ENCODE peak calls at places on chromosome 7, in ten cellular contexts. K is CD4-positive, alpha-beta memory T cell; V is right atrium auricular region; R is pancreas; Y is Karpas-422; E is astrocyte; X is iPS DF 6.9; A is left ventricle myocardium inferior; W is A673; U is GM12878. P is an unnamed sample.
A peak's percentile ranks its signal among the peaks of the same experiment; 100 is the strongest.

GRCh38 chr7:155947051-155947450 is 134.8 kb upstream of the SHH start:
- DNase-seq in K (no peak), V (no peak), R (no peak), Y (no peak), E (peak; percentile 77), X (no peak), A (no peak), W (no peak), U (no peak), P (no peak)

GRCh38 chr7:49158321-49158720 is 234.0 kb downstream of the CDC14C start:
- DNase-seq in K (no peak), V (no peak), R (no peak), Y (no peak), E (no peak), X (no peak), A (no peak), W (no peak), U (no peak), P (no peak)

GRCh38 chr7:41629711-41630111 is 73.2 kb downstream of the INHBA start:
- DNase-seq in K (no peak), V (no peak), R (no peak), Y (no peak), E (peak; percentile 44), X (no peak), A (no peak), W (no peak), U (no peak), P (no peak)

GRCh38 chr7:84207620-84208019 is 13.0 kb upstream of the SEMA3A start:
- DNase-seq in K (no peak), V (no peak), R (no peak), Y (no peak), E (no peak), X (no peak), A (no peak), W (no peak), U (no peak), P (no peak)

GRCh38 chr7:77702451-77703219 is 6.4 kb downstream of the RSBN1L start:
- DNase-seq in K (no peak), V (no peak), R (no peak), Y (no peak), E (peak; percentile 41), X (no peak), A (no peak), W (no peak), U (no peak), P (no peak)

GRCh38 chr7:73652541-73652949 is 15.1 kb upstream of the VPS37D start:
- DNase-seq in K (no peak), V (no peak), R (no peak), Y (no peak), E (no peak), X (no peak), A (no peak), W (no peak), U (no peak), P (no peak)

GRCh38 chr7:148903504-148903903 is 19.4 kb upstream of the EZH2 start:
- DNase-seq in K (no peak), V (no peak), R (no peak), Y (peak; percentile 86), E (no peak), X (no peak), A (no peak), W (no peak), U (no peak), P (no peak)

GRCh38 chr7:38411404-38411803 is 138.0 kb upstream of the TARP start:
- DNase-seq in K (no peak), V (no peak), R (no peak), Y (peak; percentile 61), E (no peak), X (peak; percentile 54), A (no peak), W (peak; percentile 51), U (no peak), P (peak; percentile 9)

GRCh38 chr7:38052786-38053185 is 125.3 kb upstream of the STARD3NL start:
- DNase-seq in K (no peak), V (no peak), R (no peak), Y (no peak), E (no peak), X (no peak), A (no peak), W (no peak), U (no peak), P (no peak)

GRCh38 chr7:29987083-29987482 is 2.5 kb downstream of the SCRN1 start:
- DNase-seq in K (no peak), V (no peak), R (no peak), Y (peak; percentile 75), E (no peak), X (no peak), A (no peak), W (no peak), U (no peak), P (peak; percentile 23)

GRCh38 chr7:151432658-151433521 is 7.1 kb downstream of the CRYGN start:
- DNase-seq in K (peak; percentile 66), V (no peak), R (no peak), Y (peak; percentile 69), E (no peak), X (no peak), A (no peak), W (no peak), U (peak; percentile 11), P (peak; percentile 33)

GRCh38 chr7:42454006-42454405 is 217.0 kb upstream of the GLI3 start:
- DNase-seq in K (no peak), V (no peak), R (no peak), Y (no peak), E (no peak), X (no peak), A (no peak), W (peak; percentile 30), U (no peak), P (no peak)

GRCh38 chr7:141640239-141640840 is 61.6 kb downstream of the DENND11 start:
- DNase-seq in K (no peak), V (no peak), R (no peak), Y (no peak), E (peak; percentile 41), X (peak; percentile 4), A (no peak), W (no peak), U (no peak), P (no peak)

GRCh38 chr7:17300012-17300411 is 1.6 kb downstream of the AHR start:
- DNase-seq in K (no peak), V (no peak), R (no peak), Y (no peak), E (no peak), X (no peak), A (no peak), W (no peak), U (no peak), P (no peak)

GRCh38 chr7:5424689-5425506 is 1.3 kb upstream of the TNRC18 start:
- DNase-seq in K (peak; percentile 12), V (peak; percentile 68), R (peak; percentile 55), Y (peak; percentile 64), E (no peak), X (no peak), A (peak; percentile 77), W (peak; percentile 82), U (no peak), P (no peak)

DNA sequence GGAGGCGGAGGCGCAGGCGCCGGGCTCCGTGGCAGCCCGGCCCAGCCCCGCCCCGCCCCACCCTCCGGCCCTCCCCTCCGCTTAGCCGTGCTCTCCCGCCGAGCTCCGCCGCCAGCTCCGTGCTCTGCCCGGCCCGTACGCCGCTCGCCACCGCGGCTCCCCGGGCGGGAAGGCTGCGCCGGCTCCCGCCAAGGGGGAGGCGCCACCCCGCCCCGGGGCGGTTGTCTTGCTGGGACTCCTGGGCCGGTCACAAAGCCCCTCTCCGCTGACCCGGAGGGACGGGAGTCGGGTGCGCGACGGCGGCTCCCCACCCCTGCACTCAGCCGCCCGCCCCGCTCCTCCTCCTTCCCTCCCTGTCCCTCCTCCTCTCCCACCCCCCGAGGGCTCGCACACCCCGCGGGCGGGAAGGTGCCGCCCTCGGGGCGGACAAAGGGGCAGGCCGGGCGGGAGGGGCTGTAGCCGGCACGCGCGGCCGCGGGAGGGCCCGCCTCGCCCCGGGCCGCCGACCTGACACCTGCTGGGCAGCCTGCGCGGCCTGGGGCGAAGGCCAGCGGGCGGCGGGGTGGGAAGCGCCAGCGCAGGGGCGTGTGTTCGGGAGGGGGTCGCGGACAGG is 11.5 kb upstream of the SP8 start:
- DNase-seq in K (no peak), V (no peak), R (peak; percentile 78), Y (peak; percentile 44), E (no peak), X (no peak), A (no peak), W (peak; percentile 48), U (no peak), P (no peak)
- H3K27ac ChIP-seq in K (no peak overlapping the region), V (no peak overlapping the region), R (no peak overlapping the region), Y (no peak overlapping the region), E (no peak overlapping the region), X (no peak overlapping the region), A (no peak overlapping the region), W (no peak overlapping the region), U (no peak overlapping the region), P (no peak overlapping the region)

DNA sequence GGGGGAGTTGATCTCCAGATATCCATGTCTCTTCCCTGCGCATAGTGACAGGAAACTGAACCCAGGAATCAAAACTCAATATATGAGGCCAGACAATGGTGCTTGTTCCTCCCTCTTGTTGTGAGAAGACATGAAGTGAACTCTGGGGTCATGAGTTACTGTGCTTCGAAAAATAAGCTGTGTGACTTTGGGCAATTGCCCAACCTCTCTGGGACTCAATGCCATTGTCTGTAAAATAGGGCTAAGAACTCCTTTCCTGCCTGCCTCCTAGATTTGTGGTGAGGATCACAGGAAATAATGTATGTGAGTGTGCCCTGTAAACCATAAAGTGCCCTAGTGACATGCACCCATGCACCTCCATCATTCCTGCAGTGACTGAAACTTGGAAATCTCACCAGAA is 48.4 kb downstream of the SYPL1 start:
- DNase-seq in K (no peak), V (peak; percentile 46), R (no peak), Y (peak; percentile 44), E (no peak), X (no peak), A (no peak), W (no peak), U (no peak), P (no peak)
- H3K27ac ChIP-seq in K (no peak overlapping the region), V (no peak overlapping the region), R (no peak overlapping the region), Y (peak overlapping the region; percentile 99), E (no peak overlapping the region), X (no peak overlapping the region), A (peak overlapping the region; percentile 92), W (no peak overlapping the region), U (no peak overlapping the region), P (peak overlapping the region; percentile 98)

DNA sequence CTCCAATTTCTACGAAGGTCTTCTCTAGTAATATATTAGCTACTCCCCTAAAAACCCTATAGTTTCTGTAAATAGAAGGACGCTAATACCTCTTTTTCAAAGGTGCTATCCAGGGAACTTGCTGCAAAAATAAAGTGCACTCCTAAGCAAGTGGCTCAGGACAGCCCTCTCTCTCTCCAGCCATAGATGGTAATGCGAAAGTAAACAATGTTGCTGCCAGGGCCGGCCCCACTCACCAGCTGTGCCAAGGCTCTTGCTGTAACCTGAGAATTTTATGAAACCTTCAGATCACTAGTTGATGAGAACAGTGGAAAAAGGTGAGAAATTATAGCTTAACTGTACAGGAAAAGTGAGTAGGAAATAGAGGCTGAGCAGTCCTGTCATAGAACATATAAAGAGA is 10.9 kb upstream of the TAS2R39 start:
- DNase-seq in K (no peak), V (no peak), R (peak; percentile 82), Y (no peak), E (no peak), X (no peak), A (no peak), W (no peak), U (no peak), P (no peak)
- H3K27ac ChIP-seq in K (no peak overlapping the region), V (no peak overlapping the region), R (peak overlapping the region; percentile 63), Y (peak overlapping the region; percentile 26), E (no peak overlapping the region), X (no peak overlapping the region), A (no peak overlapping the region), W (no peak overlapping the region), U (no peak overlapping the region), P (no peak overlapping the region)

GRCh38 chr7:101390901-101391301 is 28.2 kb downstream of the COL26A1 start:
- DNase-seq in K (peak; percentile 15), V (no peak), R (no peak), Y (peak; percentile 65), E (no peak), X (no peak), A (peak; percentile 34), W (no peak), U (peak; percentile 60), P (peak; percentile 88)
- H3K27ac ChIP-seq in K (no peak overlapping the region), V (no peak overlapping the region), R (no peak overlapping the region), Y (no peak overlapping the region), E (no peak overlapping the region), X (no peak overlapping the region), A (no peak overlapping the region), W (no peak overlapping the region), U (peak overlapping the region; percentile 39), P (peak overlapping the region; percentile 56)

P was measured in OCI-LY7.